ENCODE peak calls at places on chromosomes 7 and 10, in seven cellular contexts. M is CD8-positive, alpha-beta memory T cell; D is heart left ventricle; W is right lobe of liver; F is IMR-90; A is keratinocyte; R is effector memory CD4-positive, alpha-beta T cell. X is an unnamed sample. For H3K36me3 and H3K4me1, the result is how much of the 10 kb centered on the place peaks cover.

GRCh38 chr10:33335550-33335799 is 1.0 kb upstream of the NRP1 start:
- DNase-seq in D (no peak), R (no peak), W (peak), M (no peak), F (no peak), A (no peak), X (no peak)

GRCh38 chr10:70537398-70538194 is 59.0 kb downstream of the PALD1 start:
- DNase-seq in M (no peak), R (no peak), D (no peak), W (no peak), A (no peak), F (no peak), X (peak)

GRCh38 chr10:67657775-67658174 is 38.2 kb downstream of the CTNNA3 start:
- DNase-seq in F (no peak), M (no peak), D (no peak), A (no peak), R (no peak), W (no peak), X (no peak)

GRCh38 chr10:32317795-32318194 is 29.2 kb downstream of the EPC1 start:
- DNase-seq in W (no peak), A (no peak), M (peak), F (no peak), R (no peak), D (no peak), X (peak)

GRCh38 chr10:43197834-43198681 is 59.8 kb downstream of the CSGALNACT2 start:
- DNase-seq in W (peak), R (no peak), M (no peak), D (no peak), A (no peak), F (no peak), X (peak)

GRCh38 chr10:614772-615582 is 74.5 kb downstream of the DIP2C start:
- DNase-seq in A (no peak), F (peak), R (no peak), D (no peak), M (no peak), W (no peak), X (no peak)

GRCh38 chr7:26507375-26508068 is 215.9 kb downstream of the SNX10 start:
- DNase-seq in R (no peak), A (no peak), F (no peak), D (no peak), M (no peak), W (no peak), X (no peak)

GRCh38 chr7:48307041-48307714 is 135.9 kb downstream of the ABCA13 start:
- DNase-seq in M (no peak), W (no peak), R (no peak), A (no peak), D (no peak), F (no peak), X (no peak)

GRCh38 chr10:112639291-112639690 is 192.3 kb downstream of the VTI1A start:
- DNase-seq in W (no peak), R (no peak), F (peak), A (no peak), D (no peak), M (no peak), X (no peak)

GRCh38 chr10:24908793-24909423 is 43.5 kb downstream of the PRTFDC1 start:
- DNase-seq in D (no peak), W (no peak), R (no peak), F (peak), M (no peak), A (peak), X (peak)

GRCh38 chr10:84205049-84205852 is 10.9 kb downstream of the CDHR1 start:
- DNase-seq in W (no peak), D (peak), R (peak), M (peak), A (no peak), F (peak), X (peak)

GRCh38 chr7:47738563-47739166 is 156.8 kb upstream of the TNS3 start:
- DNase-seq in M (no peak), W (no peak), F (no peak), R (no peak), D (no peak), A (no peak), X (no peak)

GRCh38 chr10:124674768-124675222 is 69.4 kb downstream of the FAM53B start:
- DNase-seq in D (no peak), A (no peak), W (peak), F (no peak), M (no peak), R (no peak), X (no peak)

GRCh38 chr7:111730476-111731300 is 168.4 kb upstream of the IMMP2L start:
- DNase-seq in F (peak), R (no peak), A (no peak), W (no peak), D (no peak), M (no peak), X (no peak)

GRCh38 chr10:125709553-125710266 is 9.8 kb upstream of the EDRF1 start:
- DNase-seq in F (peak), D (no peak), R (no peak), W (no peak), M (no peak), A (no peak), X (no peak)

GRCh38 chr7:74174606-74175082 is 488 bp downstream of the EIF4H start:
- DNase-seq in A (no peak), D (peak), R (peak), F (peak), W (peak), M (no peak), X (peak)

GRCh38 chr10:74620626-74621025 is 205.8 kb upstream of the KAT6B start:
- DNase-seq in M (no peak), D (no peak), R (no peak), W (no peak), A (no peak), F (no peak), X (no peak)

GRCh38 chr7:107909445-107909844 is 18.5 kb downstream of the DLD start:
- DNase-seq in F (no peak), D (no peak), A (no peak), R (no peak), W (no peak), M (no peak), X (no peak)

GRCh38 chr7:107911981-107912380 is 21.0 kb downstream of the DLD start:
- DNase-seq in D (no peak), F (no peak), M (no peak), A (no peak), W (no peak), R (no peak), X (no peak)

GRCh38 chr7:107914834-107915233 is 23.9 kb downstream of the DLD start:
- DNase-seq in A (no peak), W (no peak), D (no peak), F (no peak), M (no peak), R (no peak), X (no peak)

GRCh38 chr7:107917770-107918651 is 27.0 kb downstream of the DLD start:
- DNase-seq in F (no peak), D (no peak), A (no peak), W (no peak), R (no peak), M (no peak), X (no peak)

DNA sequence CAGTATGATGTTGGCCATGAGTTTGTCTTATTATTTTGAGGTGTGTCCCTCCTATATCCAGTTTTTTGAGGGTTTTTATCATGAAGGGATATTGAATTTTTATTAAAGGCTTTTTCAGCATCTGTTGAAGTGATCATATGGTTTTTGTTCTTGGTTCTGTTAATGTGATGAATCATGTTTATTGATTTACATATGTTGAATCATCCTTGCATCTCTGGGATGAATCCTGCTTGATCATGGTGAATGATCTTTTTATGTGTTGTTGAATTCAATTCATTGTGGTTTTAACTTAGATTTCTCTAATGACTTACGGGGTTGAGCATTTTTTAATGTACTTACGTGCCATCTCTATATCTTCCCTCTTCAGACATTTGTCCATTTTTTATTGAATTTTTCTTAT is 22.9 kb downstream of the DLD start:
- DNase-seq in D (no peak), W (no peak), F (peak), R (no peak), M (no peak), A (no peak), X (no peak)
- H3K36me3 ChIP-seq in D (half or more), W (under half), F (under half), R (half or more), M (under half), A (under half), X (under half)

GRCh38 chr10:21978191-21978862 is 25.2 kb downstream of the DNAJC1 start:
- DNase-seq in F (peak), R (no peak), D (no peak), A (no peak), W (no peak), M (no peak), X (no peak)
- H3K4me1 ChIP-seq in F (under half), R (under half), D (under half), A (under half), W (under half), M (under half), X (under half)

DNA sequence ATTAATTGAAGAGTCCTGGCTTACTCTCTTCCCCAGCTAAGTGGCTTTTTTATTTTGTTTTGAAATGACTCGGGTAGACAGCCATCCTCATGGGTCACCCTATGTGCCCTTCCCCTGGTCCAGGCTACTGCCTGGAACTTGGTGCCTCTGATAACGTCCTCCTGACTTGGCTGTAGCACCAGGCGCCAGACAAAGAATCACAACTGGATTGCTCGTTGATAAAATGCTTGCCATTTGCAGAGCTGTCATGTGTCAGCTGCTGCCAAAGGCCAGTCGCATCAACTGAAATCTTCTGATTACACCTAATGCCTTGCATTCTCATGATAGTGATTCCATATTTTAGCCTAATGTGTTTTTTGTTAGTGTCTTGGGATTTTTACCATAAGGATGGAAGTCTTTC is 27.4 kb upstream of the ABLIM1 start:
- DNase-seq in F (no peak), W (peak), R (no peak), D (peak), M (no peak), A (no peak), X (peak)
- H3K27ac ChIP-seq in F (no peak), W (peak), R (no peak), D (peak), M (no peak), A (no peak), X (peak)

GRCh38 chr7:138545123-138545522 is 85.1 kb downstream of the TRIM24 start:
- DNase-seq in M (no peak), W (no peak), R (no peak), F (no peak), D (no peak), A (no peak), X (no peak)
- H3K36me3 ChIP-seq in M (under half), W (under half), R (under half), F (under half), D (under half), A (under half), X (under half)

DNA sequence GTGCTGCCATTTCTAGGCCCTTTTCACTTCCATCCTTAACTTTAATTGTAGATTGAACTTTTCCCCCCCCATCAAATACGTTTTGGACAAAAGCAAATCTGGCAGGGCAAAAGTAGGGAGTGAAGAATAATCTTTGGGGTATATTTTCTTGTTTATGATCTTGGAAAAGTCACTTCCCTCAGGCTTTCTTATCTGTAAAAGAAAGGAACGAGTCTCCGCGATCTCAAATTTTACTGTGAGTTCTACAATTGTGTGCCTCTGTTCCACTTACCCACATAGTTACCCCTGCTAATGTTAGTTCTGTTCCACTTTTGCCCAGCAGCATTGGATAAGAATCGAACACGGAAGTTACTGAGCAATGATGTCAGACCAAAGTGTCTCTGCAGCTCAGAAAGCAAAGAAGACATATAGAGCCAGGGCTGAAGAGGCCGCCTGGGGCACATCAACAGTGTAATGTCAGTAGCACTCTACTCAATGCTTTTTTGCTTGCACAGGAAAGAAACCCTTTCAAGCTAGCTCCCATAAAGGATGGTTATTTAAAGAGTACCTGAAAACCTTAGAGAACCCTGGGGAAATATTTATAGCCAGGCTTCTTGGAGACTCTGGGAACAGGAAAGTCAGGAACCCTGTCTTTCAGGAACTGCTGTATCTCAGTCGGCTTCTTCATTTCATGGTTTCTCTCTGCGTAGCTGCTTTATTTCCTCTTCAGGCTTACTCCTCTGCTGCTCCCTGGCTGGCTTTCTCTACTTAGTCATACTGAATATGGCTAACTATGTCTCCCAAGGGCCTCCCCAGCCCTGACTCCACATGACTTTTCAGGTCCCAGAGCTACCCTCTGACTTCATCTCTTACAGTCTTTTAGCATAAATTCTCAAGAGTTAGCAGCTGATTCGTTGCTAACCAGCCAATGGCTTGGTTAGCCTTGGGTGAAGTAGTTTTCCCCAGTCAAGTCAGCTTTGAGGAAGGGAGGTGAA is 123.7 kb upstream of the FAM3C start:
- DNase-seq in R (no peak), A (no peak), D (peak), F (no peak), W (no peak), M (no peak), X (no peak)
- H3K4me1 ChIP-seq in R (under half), A (under half), D (under half), F (under half), W (under half), M (under half), X (under half)

GRCh38 chr7:151276651-151277590 is 28.4 kb upstream of the SMARCD3 start:
- DNase-seq in A (no peak), M (peak), W (no peak), R (no peak), D (peak), F (peak), X (peak)
- H3K27ac ChIP-seq in A (no peak), M (no peak), W (no peak), R (no peak), D (no peak), F (no peak), X (no peak)

GRCh38 chr7:99490878-99491277 is 9.2 kb downstream of the ZNF394 start:
- DNase-seq in D (no peak), M (no peak), R (no peak), F (no peak), W (peak), A (no peak), X (no peak)

GRCh38 chr7:99497771-99498545 is 2.1 kb downstream of the ZNF394 start:
- DNase-seq in D (no peak), F (no peak), M (no peak), R (no peak), W (no peak), A (no peak), X (no peak)

GRCh38 chr7:99489235-99489634 is 10.8 kb downstream of the ZNF394 start:
- DNase-seq in A (no peak), R (no peak), D (no peak), W (peak), M (no peak), F (no peak), X (no peak)

GRCh38 chr7:99498546-99498944 is 1.5 kb downstream of the ZNF394 start:
- DNase-seq in M (no peak), R (no peak), A (no peak), D (no peak), W (peak), F (no peak), X (no peak)

DNA sequence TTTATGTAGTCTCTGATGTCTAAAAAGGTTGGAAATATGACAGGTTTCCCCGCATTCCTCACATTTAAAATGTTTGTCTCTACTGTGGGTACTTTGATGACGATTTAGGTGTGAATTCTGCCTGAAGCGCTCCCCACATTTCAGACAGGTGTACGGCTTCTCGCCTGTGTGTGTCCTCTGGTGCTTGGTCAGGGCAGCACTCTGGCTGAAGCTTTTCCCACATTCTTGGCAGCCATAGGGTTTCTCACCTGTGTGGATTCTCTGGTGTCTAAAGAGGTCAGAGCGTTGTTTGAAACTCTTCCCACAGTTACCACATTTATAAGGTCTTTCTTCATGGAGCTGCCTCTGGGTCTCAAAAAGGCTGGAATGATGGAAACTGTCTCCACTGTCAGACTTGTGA is 6.3 kb downstream of the ZNF394 start:
- DNase-seq in W (peak), F (no peak), R (no peak), D (no peak), M (no peak), A (no peak), X (no peak)
- H3K36me3 ChIP-seq in W (under half), F (under half), R (half or more), D (half or more), M (under half), A (under half), X (under half)

GRCh38 chr7:55073051-55073511 is 54.3 kb downstream of the EGFR start:
- DNase-seq in F (peak), A (no peak), M (no peak), D (no peak), R (no peak), W (no peak), X (peak)
- H3K4me1 ChIP-seq in F (under half), A (half or more), M (under half), D (half or more), R (under half), W (half or more), X (under half)

GRCh38 chr7:127934711-127935110 is 96.5 kb downstream of the LRRC4 start:
- DNase-seq in D (no peak), W (no peak), A (no peak), M (no peak), R (no peak), F (no peak), X (no peak)

GRCh38 chr7:127932496-127932895 is 98.7 kb downstream of the LRRC4 start:
- DNase-seq in D (no peak), M (no peak), W (no peak), A (no peak), F (no peak), R (no peak), X (no peak)

GRCh38 chr7:127935847-127936376 is 95.3 kb downstream of the LRRC4 start:
- DNase-seq in M (no peak), R (no peak), A (no peak), W (no peak), D (no peak), F (no peak), X (no peak)

GRCh38 chr7:127930341-127931328 is 100.6 kb downstream of the LRRC4 start:
- DNase-seq in R (no peak), W (no peak), F (no peak), A (no peak), M (no peak), D (no peak), X (peak)

DNA sequence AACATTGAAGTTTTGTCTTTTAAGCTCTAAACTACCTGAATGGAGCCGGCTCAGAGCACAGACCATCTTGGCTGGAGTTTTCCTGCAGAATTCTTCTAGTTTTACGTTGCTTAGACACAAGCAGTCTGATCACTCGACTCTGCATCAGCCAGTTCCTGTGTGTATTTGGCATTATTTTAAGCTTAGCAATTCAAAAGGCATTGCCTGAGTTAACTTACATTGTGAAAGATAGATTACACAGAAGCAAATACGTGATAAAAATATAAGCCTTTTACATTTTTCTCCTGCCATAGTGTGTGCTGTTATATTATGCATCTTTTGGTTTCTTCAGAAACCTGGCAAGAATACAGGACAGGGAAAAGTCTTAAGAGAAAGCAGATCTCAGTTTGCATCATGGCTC is 98.1 kb downstream of the LRRC4 start:
- DNase-seq in M (no peak), D (no peak), F (peak), R (no peak), W (no peak), A (no peak), X (no peak)
- H3K27ac ChIP-seq in M (no peak), D (no peak), F (no peak), R (no peak), W (no peak), A (no peak), X (no peak)